ENCODE peak calls at places on chromosomes 16 and 17, in four cellular contexts. N is IMR-90, R is H1, T is H9. J is an unnamed sample.

GRCh38 chr16:9630119-9630518 is 538.7 kb downstream of the HAPSTR1 start:
- DNase-seq in N (no peak), R (no peak), T (no peak), J (no peak)

GRCh38 chr17:40548491-40548981 is 16.7 kb downstream of the CCR7 start:
- DNase-seq in N (no peak), R (no peak), T (peak; percentile 25), J (no peak)

GRCh38 chr17:51487947-51488346 is 227.6 kb downstream of the UTP18 start:
- DNase-seq in N (no peak), R (no peak), T (peak; percentile 79), J (peak; percentile 78)

GRCh38 chr17:77163521-77164280 is 22.9 kb downstream of the SEC14L1 start:
- DNase-seq in N (no peak), R (no peak), T (no peak), J (no peak)

GRCh38 chr16:48168089-48168488 is 12.3 kb upstream of the ABCC12 start:
- DNase-seq in N (no peak), R (no peak), T (no peak), J (no peak)

GRCh38 chr16:75251280-75252048 is at the start of gene BCAR1:
- DNase-seq in N (peak; percentile 93), R (peak; percentile 50), T (peak; percentile 96), J (peak; percentile 95)

GRCh38 chr17:66786101-66786500 is 48.8 kb upstream of the CACNG5 start:
- DNase-seq in N (no peak), R (no peak), T (no peak), J (no peak)

GRCh38 chr17:58517378-58517927 is 3.0 kb upstream of the MTMR4 start:
- DNase-seq in N (no peak), R (no peak), T (no peak), J (no peak)

GRCh38 chr16:263182-263774 is 12.5 kb downstream of the RGS11 start:
- DNase-seq in N (no peak), R (no peak), T (no peak), J (no peak)

GRCh38 chr17:20930065-20930760 is 112.6 kb downstream of the USP22 start:
- DNase-seq in N (peak; percentile 24), R (no peak), T (no peak), J (no peak)

GRCh38 chr17:74280093-74280513 is 6.1 kb downstream of the DNAI2 start:
- DNase-seq in N (no peak), R (no peak), T (no peak), J (no peak)

GRCh38 chr16:4264546-4264945 is 8.3 kb downstream of the TFAP4 start:
- DNase-seq in N (no peak), R (no peak), T (peak; percentile 32), J (no peak)

GRCh38 chr17:81018044-81018802 is 16.7 kb upstream of the BAIAP2 start:
- DNase-seq in N (peak; percentile 63), R (no peak), T (no peak), J (no peak)

GRCh38 chr17:77420804-77421634 is 280.2 kb downstream of the SEC14L1 start:
- DNase-seq in N (peak; percentile 93), R (no peak), T (peak; percentile 91), J (peak; percentile 95)

GRCh38 chr16:84827131-84827574 is 7.4 kb downstream of the CRISPLD2 start:
- DNase-seq in N (peak; percentile 52), R (no peak), T (no peak), J (no peak)

DNA sequence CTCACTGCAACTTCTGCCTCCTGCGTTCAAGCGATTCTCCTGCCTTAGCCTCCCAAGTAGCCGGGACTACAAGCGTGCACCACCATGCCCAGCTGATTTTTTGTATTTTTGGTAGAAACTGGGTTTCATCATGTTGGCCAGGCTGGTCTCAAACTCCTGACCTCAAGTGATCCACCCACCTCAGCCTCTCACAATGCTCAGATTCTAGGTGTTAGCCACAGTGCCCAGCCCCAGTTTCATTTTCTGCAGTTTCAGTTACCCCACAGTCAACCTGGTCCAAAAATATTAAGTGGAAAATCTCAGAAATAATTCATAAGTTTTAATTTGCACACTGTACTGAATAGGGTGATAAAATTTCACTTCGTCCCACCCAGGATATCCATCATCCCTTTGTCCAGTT is 28.7 kb downstream of the KNOP1 start:
- DNase-seq in N (no peak), R (no peak), T (no peak), J (no peak)
- H4K8ac ChIP-seq in N (no peak overlapping the region), R (no peak overlapping the region), T (no peak overlapping the region), J (no peak overlapping the region)

DNA sequence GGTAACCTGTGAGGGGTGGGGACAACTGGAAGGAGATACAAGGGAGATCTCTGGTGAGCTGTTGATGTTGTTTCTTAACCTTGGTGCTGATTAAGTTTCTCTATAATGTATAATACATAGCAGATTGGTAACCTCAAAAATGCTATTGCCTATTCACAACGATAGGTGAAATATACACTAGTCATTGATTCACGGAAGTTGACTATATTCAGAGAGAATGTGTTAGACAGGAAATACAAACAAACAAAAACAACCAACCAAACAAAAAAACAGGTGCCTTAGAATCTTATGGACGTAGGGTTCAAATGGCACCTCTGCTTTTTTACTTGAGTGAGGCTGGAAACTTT is 21.5 kb downstream of the HSD17B2 start:
- DNase-seq in N (no peak), R (no peak), T (no peak), J (no peak)
- H4K5ac ChIP-seq in N (no peak overlapping the region), R (no peak overlapping the region), T (no peak overlapping the region), J (no peak overlapping the region)

DNA sequence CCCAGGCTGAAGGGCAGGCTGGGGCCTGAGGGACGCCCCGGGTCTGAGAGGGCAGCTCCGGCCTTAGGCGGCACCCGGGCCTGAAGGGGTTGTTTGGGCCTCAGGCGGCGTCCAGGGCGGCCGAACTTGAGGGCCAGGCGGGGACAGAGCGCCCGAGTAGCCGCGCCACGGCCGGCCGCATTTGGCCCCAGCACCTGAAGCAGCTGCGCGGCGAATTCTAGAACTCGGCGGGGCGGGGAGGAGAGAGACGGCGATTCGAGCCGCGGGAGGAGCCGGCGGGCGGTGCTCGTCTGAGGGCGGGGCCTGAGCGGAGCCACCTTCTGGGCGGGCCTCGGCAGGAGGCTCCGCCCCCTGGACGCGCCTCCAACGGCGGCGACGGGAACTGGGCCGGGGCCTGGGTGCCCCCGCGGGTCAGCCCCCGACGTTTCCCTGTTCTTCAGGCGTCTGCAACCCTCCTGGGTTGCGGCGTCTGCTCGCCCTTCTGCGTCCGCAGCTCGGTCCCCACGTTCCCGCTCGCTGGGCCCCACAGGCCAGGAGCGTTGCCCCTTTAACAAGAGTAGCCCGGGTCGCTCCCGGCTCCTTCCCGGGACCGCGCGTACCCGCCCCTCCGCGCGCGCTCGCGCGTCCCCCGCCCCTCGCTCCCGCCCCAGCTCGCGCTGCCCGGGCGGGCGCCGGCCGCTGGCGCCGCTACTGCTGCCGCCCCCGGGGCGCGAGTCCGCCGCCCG is at the start of the genes INCA1 and KIF1C:
- DNase-seq in N (peak; percentile 82), R (peak; percentile 64), T (peak; percentile 95), J (peak; percentile 93)
- H2AK5ac ChIP-seq in N (peak within 1 kb of the TSS; percentile 91), R (peak within 1 kb of the TSS; percentile 65), T (no peak within 1 kb of the TSS), J (peak within 1 kb of the TSS; percentile 7)

GRCh38 chr17:50180593-50180992 is 14.8 kb downstream of the SGCA start:
- DNase-seq in N (peak; percentile 24), R (no peak), T (no peak), J (no peak)

GRCh38 chr17:50181601-50182345 is 16.0 kb downstream of the SGCA start:
- DNase-seq in N (peak; percentile 65), R (no peak), T (no peak), J (no peak)

GRCh38 chr17:50182783-50183438 is 17.1 kb downstream of the SGCA start:
- DNase-seq in N (peak; percentile 66), R (no peak), T (no peak), J (no peak)

GRCh38 chr17:50180066-50180465 is 14.3 kb downstream of the SGCA start:
- DNase-seq in N (no peak), R (no peak), T (no peak), J (no peak)

DNA sequence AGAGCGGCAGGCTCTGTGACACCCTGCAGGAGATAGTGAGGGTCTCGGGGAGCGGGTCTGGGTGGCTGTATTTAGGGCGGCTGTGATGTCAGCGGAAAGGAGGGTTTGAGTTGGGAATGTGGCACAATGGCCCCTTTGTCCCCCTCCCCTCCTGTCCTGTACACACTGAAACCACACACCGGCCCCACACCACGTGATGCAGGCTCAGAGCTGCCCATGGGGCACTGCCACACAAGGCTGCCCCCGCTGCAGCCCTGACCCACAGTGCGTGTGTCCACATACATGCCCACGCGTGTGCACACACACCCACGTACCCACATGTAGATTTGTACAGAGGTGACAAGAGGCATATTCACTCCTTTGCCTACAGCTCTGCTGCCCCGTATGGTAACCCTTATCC is 15.3 kb downstream of the SGCA start:
- DNase-seq in N (no peak), R (no peak), T (no peak), J (no peak)
- H4K8ac ChIP-seq in N (peak overlapping the region; percentile 24), R (no peak overlapping the region), T (no peak overlapping the region), J (no peak overlapping the region)

DNA sequence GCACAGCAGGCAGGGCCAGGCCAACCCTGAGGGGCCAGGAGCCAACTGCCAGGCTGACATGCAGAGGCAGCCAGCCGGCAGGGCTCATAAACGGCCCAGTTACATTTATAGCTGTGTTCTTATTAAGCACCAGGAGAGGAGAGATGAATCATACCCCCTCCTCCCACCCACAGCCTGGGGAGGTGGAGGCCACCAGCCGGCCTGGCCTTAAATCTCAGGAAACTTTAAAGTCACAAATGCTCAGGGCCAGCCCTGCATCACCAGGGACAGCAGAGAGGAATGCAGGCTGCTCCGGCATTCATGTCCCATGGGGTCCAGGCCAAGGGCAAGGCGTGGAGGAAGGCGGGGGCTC is 177.3 kb downstream of the TMEM132E start:
- DNase-seq in N (no peak), R (no peak), T (peak; percentile 36), J (peak; percentile 19)
- H4K5ac ChIP-seq in N (no peak overlapping the region), R (no peak overlapping the region), T (no peak overlapping the region), J (no peak overlapping the region)

DNA sequence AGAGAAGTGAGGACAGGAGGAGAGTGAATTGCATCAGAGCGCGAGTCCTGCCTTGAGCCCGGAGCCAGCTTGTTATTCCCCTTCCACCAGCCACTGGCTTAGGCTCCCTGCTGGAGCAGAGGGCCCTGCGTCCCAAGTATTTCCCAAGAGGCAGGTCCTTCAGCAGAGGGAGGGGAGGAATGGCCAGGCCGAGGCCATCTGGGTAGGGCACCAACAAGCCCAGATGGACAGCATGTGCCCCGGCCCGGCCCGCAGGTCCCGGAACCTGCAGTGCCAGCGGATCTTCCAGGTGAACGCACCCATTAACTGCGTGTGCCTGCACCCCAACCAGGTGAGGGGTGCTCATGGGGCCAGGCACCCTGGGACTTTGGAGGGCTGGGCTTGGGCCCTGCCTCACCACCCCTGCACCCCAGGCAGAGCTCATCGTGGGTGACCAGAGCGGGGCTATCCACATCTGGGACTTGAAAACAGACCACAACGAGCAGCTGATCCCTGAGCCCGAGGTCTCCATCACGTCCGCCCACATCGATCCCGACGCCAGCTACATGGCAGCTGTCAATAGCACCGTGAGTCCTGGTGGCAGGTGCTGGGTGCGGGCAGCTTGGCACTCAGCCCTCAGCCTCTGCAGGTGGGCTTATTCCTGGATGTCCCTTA is 1.7 kb downstream of the MLST8 start:
- DNase-seq in N (no peak), R (no peak), T (no peak), J (peak; percentile 39)
- H2AK5ac ChIP-seq in N (peak overlapping the region; percentile 98), R (no peak overlapping the region), T (no peak overlapping the region), J (no peak overlapping the region)

J was measured in mesendoderm.